ENCODE peak calls at places on chromosomes 6 and 20, in four cellular contexts. One of them, this sample, is unnamed.

GRCh38 chr6:55449219-55449618 is 122.0 kb downstream of the GFRAL start:
- DNase-seq in IMR-90: no peak
- DNase-seq in H9: peak
- DNase-seq in CD8-positive, alpha-beta T cell: no peak
- DNase-seq in this sample: no peak

GRCh38 chr6:149347067-149347466 is 29.6 kb downstream of the TAB2 start:
- DNase-seq in IMR-90: no peak
- DNase-seq in H9: no peak
- DNase-seq in CD8-positive, alpha-beta T cell: no peak
- DNase-seq in this sample: no peak

GRCh38 chr20:60024245-60024644 is 66.0 kb downstream of the CDH26 start:
- DNase-seq in IMR-90: no peak
- DNase-seq in H9: no peak
- DNase-seq in CD8-positive, alpha-beta T cell: no peak
- DNase-seq in this sample: no peak

GRCh38 chr20:17721802-17722486 is 22.2 kb downstream of the BANF2 start:
- DNase-seq in IMR-90: no peak
- DNase-seq in H9: no peak
- DNase-seq in CD8-positive, alpha-beta T cell: no peak
- DNase-seq in this sample: no peak

GRCh38 chr20:38498909-38499308 is 26.3 kb downstream of the RALGAPB start:
- DNase-seq in IMR-90: peak
- DNase-seq in H9: no peak
- DNase-seq in CD8-positive, alpha-beta T cell: no peak
- DNase-seq in this sample: no peak

GRCh38 chr6:55694148-55694547 is 115.2 kb upstream of the HMGCLL1 start:
- DNase-seq in IMR-90: peak
- DNase-seq in H9: peak
- DNase-seq in CD8-positive, alpha-beta T cell: no peak
- DNase-seq in this sample: peak

GRCh38 chr20:47703748-47704147 is 81.5 kb downstream of the SULF2 start:
- DNase-seq in IMR-90: no peak
- DNase-seq in H9: no peak
- DNase-seq in CD8-positive, alpha-beta T cell: no peak
- DNase-seq in this sample: no peak

GRCh38 chr20:55893031-55893430 is 112.3 kb downstream of the CBLN4 start:
- DNase-seq in IMR-90: no peak
- DNase-seq in H9: no peak
- DNase-seq in CD8-positive, alpha-beta T cell: no peak
- DNase-seq in this sample: no peak

GRCh38 chr6:121748376-121748775 is 312.9 kb downstream of the GJA1 start:
- DNase-seq in IMR-90: peak
- DNase-seq in H9: no peak
- DNase-seq in CD8-positive, alpha-beta T cell: no peak
- DNase-seq in this sample: no peak

GRCh38 chr6:167302796-167303195 is 11.7 kb downstream of the UNC93A start:
- DNase-seq in IMR-90: no peak
- DNase-seq in H9: no peak
- DNase-seq in CD8-positive, alpha-beta T cell: no peak
- DNase-seq in this sample: no peak

GRCh38 chr6:159679091-159680077 is 13.7 kb downstream of the SOD2 start:
- DNase-seq in IMR-90: peak
- DNase-seq in H9: no peak
- DNase-seq in CD8-positive, alpha-beta T cell: no peak
- DNase-seq in this sample: peak

GRCh38 chr6:63565058-63565726 is 7.1 kb upstream of the LOC128125822 start:
- DNase-seq in IMR-90: no peak
- DNase-seq in H9: no peak
- DNase-seq in CD8-positive, alpha-beta T cell: no peak
- DNase-seq in this sample: no peak

GRCh38 chr20:1619861-1620444 is at the start of gene SIRPB1:
- DNase-seq in IMR-90: peak
- DNase-seq in H9: no peak
- DNase-seq in CD8-positive, alpha-beta T cell: no peak
- DNase-seq in this sample: no peak

GRCh38 chr6:144953552-144954240 is 668.6 kb downstream of the UTRN start:
- DNase-seq in IMR-90: peak
- DNase-seq in H9: no peak
- DNase-seq in CD8-positive, alpha-beta T cell: no peak
- DNase-seq in this sample: no peak

GRCh38 chr6:3361312-3362037 is 95.4 kb downstream of the SLC22A23 start:
- DNase-seq in IMR-90: no peak
- DNase-seq in H9: no peak
- DNase-seq in CD8-positive, alpha-beta T cell: no peak
- DNase-seq in this sample: no peak

GRCh38 chr6:133241901-133242760 is 974 bp downstream of the EYA4 start:
- DNase-seq in IMR-90: peak
- DNase-seq in H9: peak
- DNase-seq in CD8-positive, alpha-beta T cell: no peak
- DNase-seq in this sample: no peak

GRCh38 chr20:51372176-51372803 is 170.2 kb downstream of the NFATC2 start:
- DNase-seq in IMR-90: peak
- DNase-seq in H9: peak
- DNase-seq in CD8-positive, alpha-beta T cell: peak
- DNase-seq in this sample: no peak

GRCh38 chr6:45927421-45928234 is 88.0 kb downstream of the CLIC5 start:
- DNase-seq in IMR-90: no peak
- DNase-seq in H9: no peak
- DNase-seq in CD8-positive, alpha-beta T cell: no peak
- DNase-seq in this sample: no peak

GRCh38 chr20:50277064-50277415 is 86.4 kb downstream of the CEBPB start:
- DNase-seq in IMR-90: no peak
- DNase-seq in H9: no peak
- DNase-seq in CD8-positive, alpha-beta T cell: no peak
- DNase-seq in this sample: no peak

GRCh38 chr6:155142163-155142901 is 121.5 kb upstream of the CLDN20 start:
- DNase-seq in IMR-90: no peak
- DNase-seq in H9: no peak
- DNase-seq in CD8-positive, alpha-beta T cell: no peak
- DNase-seq in this sample: no peak

GRCh38 chr20:44034451-44034850 is 119.8 kb downstream of the TOX2 start:
- DNase-seq in IMR-90: no peak
- DNase-seq in H9: no peak
- DNase-seq in CD8-positive, alpha-beta T cell: no peak
- DNase-seq in this sample: no peak

GRCh38 chr20:34579936-34580587 is 21.5 kb downstream of the MAP1LC3A start:
- DNase-seq in IMR-90: peak
- DNase-seq in H9: no peak
- DNase-seq in CD8-positive, alpha-beta T cell: no peak
- DNase-seq in this sample: no peak

GRCh38 chr6:10801224-10801848 is 37.0 kb downstream of the MAK start:
- DNase-seq in IMR-90: peak
- DNase-seq in H9: peak
- DNase-seq in CD8-positive, alpha-beta T cell: peak
- DNase-seq in this sample: peak

GRCh38 chr6:106874481-106874880 is 100.0 kb downstream of the CD24 start:
- DNase-seq in IMR-90: no peak
- DNase-seq in H9: no peak
- DNase-seq in CD8-positive, alpha-beta T cell: no peak
- DNase-seq in this sample: no peak

GRCh38 chr20:24735263-24735662 is 213.8 kb upstream of the CST7 start:
- DNase-seq in IMR-90: no peak
- DNase-seq in H9: no peak
- DNase-seq in CD8-positive, alpha-beta T cell: no peak
- DNase-seq in this sample: no peak

GRCh38 chr20:32903666-32904175 is 45.0 kb downstream of the EFCAB8 start:
- DNase-seq in IMR-90: no peak
- DNase-seq in H9: no peak
- DNase-seq in CD8-positive, alpha-beta T cell: no peak
- DNase-seq in this sample: no peak

GRCh38 chr6:167786859-167787675 is 39.6 kb upstream of the AFDN start:
- DNase-seq in IMR-90: no peak
- DNase-seq in H9: no peak
- DNase-seq in CD8-positive, alpha-beta T cell: peak
- DNase-seq in this sample: no peak

GRCh38 chr6:107304421-107305025 is 154.8 kb downstream of the PDSS2 start:
- DNase-seq in IMR-90: peak
- DNase-seq in H9: no peak
- DNase-seq in CD8-positive, alpha-beta T cell: no peak
- DNase-seq in this sample: no peak

GRCh38 chr6:125791151-125791819 is 525 bp downstream of the NCOA7 start:
- DNase-seq in IMR-90: peak
- DNase-seq in H9: peak
- DNase-seq in CD8-positive, alpha-beta T cell: peak
- DNase-seq in this sample: no peak

GRCh38 chr6:39189915-39190544 is 39.2 kb downstream of the KCNK5 start:
- DNase-seq in IMR-90: peak
- DNase-seq in H9: peak
- DNase-seq in CD8-positive, alpha-beta T cell: no peak
- DNase-seq in this sample: no peak

GRCh38 chr20:62952373-62953166 is at the start of gene SLC17A9:
- DNase-seq in IMR-90: peak
- DNase-seq in H9: peak
- DNase-seq in CD8-positive, alpha-beta T cell: peak
- DNase-seq in this sample: no peak

GRCh38 chr6:30071081-30071818 is 4.3 kb downstream of the PPP1R11 start:
- DNase-seq in IMR-90: peak
- DNase-seq in H9: peak
- DNase-seq in CD8-positive, alpha-beta T cell: no peak
- DNase-seq in this sample: no peak

GRCh38 chr6:36618366-36619355 is 24.5 kb downstream of the SRSF3 start:
- DNase-seq in IMR-90: no peak
- DNase-seq in H9: no peak
- DNase-seq in CD8-positive, alpha-beta T cell: no peak
- DNase-seq in this sample: no peak

GRCh38 chr6:35295521-35296315 is 1.9 kb upstream of the DEF6 start:
- DNase-seq in IMR-90: no peak
- DNase-seq in H9: no peak
- DNase-seq in CD8-positive, alpha-beta T cell: no peak
- DNase-seq in this sample: no peak
- H3K27ac ChIP-seq in IMR-90: no peak
- H3K27ac ChIP-seq in H9: no peak
- H3K27ac ChIP-seq in CD8-positive, alpha-beta T cell: no peak
- H3K27ac ChIP-seq in this sample: no peak

DNA sequence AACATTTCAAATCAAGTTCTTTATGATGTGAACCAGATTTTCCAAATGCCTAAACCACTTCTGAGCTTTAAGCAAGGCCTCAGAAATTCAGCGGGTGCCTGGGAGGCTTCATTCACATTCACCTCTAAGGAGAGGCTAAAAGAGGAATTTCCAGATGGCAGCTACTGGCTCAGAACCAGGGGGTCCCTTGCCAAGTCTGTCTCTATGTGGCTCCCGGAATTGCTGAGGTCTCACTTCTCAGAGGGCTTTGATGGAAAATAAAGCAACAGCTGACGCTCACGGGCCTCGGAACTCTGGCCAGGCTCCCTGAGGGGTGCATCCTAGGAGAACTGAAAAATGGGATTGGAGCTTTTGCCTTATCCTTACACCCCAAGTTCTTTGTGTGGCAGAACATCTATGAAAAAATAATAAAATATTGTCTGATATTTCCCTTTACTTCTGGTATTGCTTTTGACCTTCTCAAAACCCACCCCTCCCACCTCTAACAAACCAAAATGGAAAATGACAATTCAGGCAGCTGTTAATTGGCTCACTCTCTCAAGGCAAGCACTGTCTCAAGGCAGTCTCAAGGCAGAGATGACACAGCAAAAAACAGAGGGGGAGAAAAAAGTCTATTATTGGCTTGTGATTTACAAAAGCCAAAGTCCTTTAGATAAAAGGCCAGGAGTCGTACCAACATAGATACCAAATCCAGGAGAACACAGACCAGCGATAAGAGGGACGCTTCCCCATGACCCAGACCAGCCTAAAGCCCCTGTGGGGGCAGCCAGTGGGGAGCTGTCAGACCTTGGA is 21.8 kb upstream of the LRRN4 start:
- DNase-seq in IMR-90: no peak
- DNase-seq in H9: no peak
- DNase-seq in CD8-positive, alpha-beta T cell: no peak
- DNase-seq in this sample: no peak
- H3K27ac ChIP-seq in IMR-90: no peak
- H3K27ac ChIP-seq in H9: no peak
- H3K27ac ChIP-seq in CD8-positive, alpha-beta T cell: no peak
- H3K27ac ChIP-seq in this sample: no peak

DNA sequence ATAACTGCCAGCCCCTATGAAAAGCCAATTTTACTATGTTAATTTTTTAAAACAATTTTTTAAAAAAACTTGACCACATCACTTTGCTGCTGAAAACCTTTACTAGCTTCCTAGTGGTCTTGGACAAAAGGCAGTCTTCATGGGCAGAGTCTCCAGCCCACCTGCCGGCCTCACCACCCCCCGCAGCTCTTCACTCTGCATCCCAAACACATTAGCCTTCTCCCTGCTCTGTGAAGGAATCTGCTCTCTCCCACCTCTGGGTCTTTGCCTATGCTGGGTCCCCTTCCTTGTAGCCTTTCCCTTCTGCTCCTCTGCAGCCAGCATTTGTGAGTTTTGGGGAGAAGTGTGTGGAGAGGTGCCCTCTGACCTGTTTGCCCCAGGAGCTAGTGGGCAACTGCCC is 170.7 kb upstream of the MLN start:
- DNase-seq in IMR-90: no peak
- DNase-seq in H9: peak
- DNase-seq in CD8-positive, alpha-beta T cell: no peak
- DNase-seq in this sample: no peak
- H3K27ac ChIP-seq in IMR-90: no peak
- H3K27ac ChIP-seq in H9: no peak
- H3K27ac ChIP-seq in CD8-positive, alpha-beta T cell: no peak
- H3K27ac ChIP-seq in this sample: no peak

GRCh38 chr6:129621252-129621651 is 88.7 kb downstream of the ARHGAP18 start:
- DNase-seq in IMR-90: no peak
- DNase-seq in H9: peak
- DNase-seq in CD8-positive, alpha-beta T cell: peak
- DNase-seq in this sample: no peak

GRCh38 chr6:129624488-129624887 is 85.5 kb downstream of the ARHGAP18 start:
- DNase-seq in IMR-90: no peak
- DNase-seq in H9: no peak
- DNase-seq in CD8-positive, alpha-beta T cell: no peak
- DNase-seq in this sample: no peak

GRCh38 chr6:129620234-129620610 is 89.8 kb downstream of the ARHGAP18 start:
- DNase-seq in IMR-90: no peak
- DNase-seq in H9: no peak
- DNase-seq in CD8-positive, alpha-beta T cell: no peak
- DNase-seq in this sample: no peak

GRCh38 chr6:129619579-129620233 is 90.3 kb downstream of the ARHGAP18 start:
- DNase-seq in IMR-90: no peak
- DNase-seq in H9: no peak
- DNase-seq in CD8-positive, alpha-beta T cell: no peak
- DNase-seq in this sample: no peak

GRCh38 chr6:129623008-129623732 is 86.8 kb downstream of the ARHGAP18 start:
- DNase-seq in IMR-90: no peak
- DNase-seq in H9: no peak
- DNase-seq in CD8-positive, alpha-beta T cell: no peak
- DNase-seq in this sample: no peak
- H3K27ac ChIP-seq in IMR-90: no peak
- H3K27ac ChIP-seq in H9: no peak
- H3K27ac ChIP-seq in CD8-positive, alpha-beta T cell: no peak
- H3K27ac ChIP-seq in this sample: no peak

DNA sequence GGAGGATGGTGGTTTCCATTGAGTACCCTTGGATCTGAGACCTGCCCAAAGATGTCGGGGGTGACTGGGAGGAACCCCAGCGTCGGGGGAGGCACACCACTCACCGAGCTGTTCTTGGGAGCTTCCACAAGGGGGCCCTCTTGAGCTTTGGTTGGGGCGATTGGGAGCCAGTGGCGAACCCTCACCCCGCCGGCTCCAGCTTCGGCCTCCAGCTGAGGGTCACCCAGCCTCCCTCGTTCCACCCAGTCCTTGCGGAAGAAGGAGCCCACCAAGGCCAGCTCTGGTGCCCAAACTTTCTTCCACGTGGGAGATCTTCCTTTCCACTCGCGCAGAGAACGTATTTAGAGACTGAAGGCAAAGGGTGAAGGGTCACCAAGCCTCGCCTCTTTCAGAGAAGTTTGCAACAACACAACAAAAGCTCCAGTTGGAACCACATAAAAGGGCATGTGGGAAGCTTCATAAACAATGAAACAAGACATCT is 33.6 kb downstream of the APCDD1L start:
- DNase-seq in IMR-90: no peak
- DNase-seq in H9: peak
- DNase-seq in CD8-positive, alpha-beta T cell: peak
- DNase-seq in this sample: no peak
- H3K27ac ChIP-seq in IMR-90: no peak
- H3K27ac ChIP-seq in H9: no peak
- H3K27ac ChIP-seq in CD8-positive, alpha-beta T cell: no peak
- H3K27ac ChIP-seq in this sample: no peak